ENCODE peak calls at places on chromosomes 11 and 22, in nine cellular contexts. One of them, this sample, is unnamed.

GRCh38 chr22:39183991-39184585 is 31.6 kb upstream of the CBX7 start:
- DNase-seq in spleen: peak
- DNase-seq in heart left ventricle: no peak
- DNase-seq in left lung: no peak
- DNase-seq in lower lobe of right lung: peak
- DNase-seq in endothelial cell of umbilical vein: peak
- DNase-seq in GM12865: no peak
- DNase-seq in GM06990: no peak
- DNase-seq in progenitor cell of endocrine pancreas: no peak
- DNase-seq in this sample: no peak

GRCh38 chr11:29321293-29322132 is 695.3 kb downstream of the KCNA4 start:
- DNase-seq in spleen: no peak
- DNase-seq in heart left ventricle: no peak
- DNase-seq in left lung: no peak
- DNase-seq in lower lobe of right lung: no peak
- DNase-seq in endothelial cell of umbilical vein: no peak
- DNase-seq in GM12865: no peak
- DNase-seq in GM06990: no peak
- DNase-seq in progenitor cell of endocrine pancreas: no peak
- DNase-seq in this sample: no peak

GRCh38 chr11:74185695-74186094 is 14.6 kb downstream of the PPME1 start:
- DNase-seq in spleen: no peak
- DNase-seq in heart left ventricle: no peak
- DNase-seq in left lung: no peak
- DNase-seq in lower lobe of right lung: no peak
- DNase-seq in endothelial cell of umbilical vein: no peak
- DNase-seq in GM12865: no peak
- DNase-seq in GM06990: no peak
- DNase-seq in progenitor cell of endocrine pancreas: no peak
- DNase-seq in this sample: no peak

GRCh38 chr11:35647535-35648092 is 15.0 kb upstream of the TRIM44 start:
- DNase-seq in spleen: no peak
- DNase-seq in heart left ventricle: no peak
- DNase-seq in left lung: no peak
- DNase-seq in lower lobe of right lung: no peak
- DNase-seq in endothelial cell of umbilical vein: no peak
- DNase-seq in GM12865: no peak
- DNase-seq in GM06990: no peak
- DNase-seq in progenitor cell of endocrine pancreas: no peak
- DNase-seq in this sample: no peak

GRCh38 chr22:36911887-36912661 is 1.4 kb upstream of the CSF2RB start:
- DNase-seq in spleen: no peak
- DNase-seq in heart left ventricle: no peak
- DNase-seq in left lung: no peak
- DNase-seq in lower lobe of right lung: no peak
- DNase-seq in endothelial cell of umbilical vein: peak
- DNase-seq in GM12865: no peak
- DNase-seq in GM06990: no peak
- DNase-seq in progenitor cell of endocrine pancreas: no peak
- DNase-seq in this sample: no peak

GRCh38 chr11:54603898-54604297 is at the start of gene OR4C46:
- DNase-seq in spleen: no peak
- DNase-seq in heart left ventricle: no peak
- DNase-seq in left lung: no peak
- DNase-seq in lower lobe of right lung: no peak
- DNase-seq in endothelial cell of umbilical vein: no peak
- DNase-seq in GM12865: no peak
- DNase-seq in GM06990: no peak
- DNase-seq in progenitor cell of endocrine pancreas: no peak
- DNase-seq in this sample: no peak

GRCh38 chr22:26410398-26410797 is 18.7 kb upstream of the ASPHD2 start:
- DNase-seq in spleen: no peak
- DNase-seq in heart left ventricle: no peak
- DNase-seq in left lung: no peak
- DNase-seq in lower lobe of right lung: no peak
- DNase-seq in endothelial cell of umbilical vein: no peak
- DNase-seq in GM12865: no peak
- DNase-seq in GM06990: no peak
- DNase-seq in progenitor cell of endocrine pancreas: no peak
- DNase-seq in this sample: no peak

GRCh38 chr22:29727248-29727551 is 7.4 kb downstream of the CABP7 start:
- DNase-seq in spleen: no peak
- DNase-seq in heart left ventricle: no peak
- DNase-seq in left lung: no peak
- DNase-seq in lower lobe of right lung: peak
- DNase-seq in endothelial cell of umbilical vein: peak
- DNase-seq in GM12865: peak
- DNase-seq in GM06990: no peak
- DNase-seq in progenitor cell of endocrine pancreas: no peak
- DNase-seq in this sample: no peak

GRCh38 chr11:35539781-35540281 is 14.4 kb upstream of the PAMR1 start:
- DNase-seq in spleen: no peak
- DNase-seq in heart left ventricle: peak
- DNase-seq in left lung: peak
- DNase-seq in lower lobe of right lung: no peak
- DNase-seq in endothelial cell of umbilical vein: no peak
- DNase-seq in GM12865: no peak
- DNase-seq in GM06990: no peak
- DNase-seq in progenitor cell of endocrine pancreas: no peak
- DNase-seq in this sample: no peak

GRCh38 chr22:39134366-39135091 is 18.0 kb downstream of the CBX7 start:
- DNase-seq in spleen: peak
- DNase-seq in heart left ventricle: no peak
- DNase-seq in left lung: peak
- DNase-seq in lower lobe of right lung: no peak
- DNase-seq in endothelial cell of umbilical vein: no peak
- DNase-seq in GM12865: no peak
- DNase-seq in GM06990: no peak
- DNase-seq in progenitor cell of endocrine pancreas: no peak
- DNase-seq in this sample: no peak

GRCh38 chr11:107824668-107825369 is 33.8 kb downstream of the SLC35F2 start:
- DNase-seq in spleen: no peak
- DNase-seq in heart left ventricle: no peak
- DNase-seq in left lung: no peak
- DNase-seq in lower lobe of right lung: no peak
- DNase-seq in endothelial cell of umbilical vein: no peak
- DNase-seq in GM12865: no peak
- DNase-seq in GM06990: no peak
- DNase-seq in progenitor cell of endocrine pancreas: no peak
- DNase-seq in this sample: no peak

GRCh38 chr22:49271831-49272230 is 555.8 kb downstream of the BRD1 start:
- DNase-seq in spleen: peak
- DNase-seq in heart left ventricle: no peak
- DNase-seq in left lung: peak
- DNase-seq in lower lobe of right lung: no peak
- DNase-seq in endothelial cell of umbilical vein: no peak
- DNase-seq in GM12865: no peak
- DNase-seq in GM06990: no peak
- DNase-seq in progenitor cell of endocrine pancreas: no peak
- DNase-seq in this sample: peak

GRCh38 chr11:13135385-13136271 is 126.5 kb downstream of the RASSF10 start:
- DNase-seq in spleen: no peak
- DNase-seq in heart left ventricle: no peak
- DNase-seq in left lung: no peak
- DNase-seq in lower lobe of right lung: no peak
- DNase-seq in endothelial cell of umbilical vein: peak
- DNase-seq in GM12865: no peak
- DNase-seq in GM06990: no peak
- DNase-seq in progenitor cell of endocrine pancreas: no peak
- DNase-seq in this sample: no peak

GRCh38 chr11:125583496-125583895 is 9.2 kb upstream of the STT3A start:
- DNase-seq in spleen: no peak
- DNase-seq in heart left ventricle: no peak
- DNase-seq in left lung: no peak
- DNase-seq in lower lobe of right lung: no peak
- DNase-seq in endothelial cell of umbilical vein: no peak
- DNase-seq in GM12865: no peak
- DNase-seq in GM06990: no peak
- DNase-seq in progenitor cell of endocrine pancreas: no peak
- DNase-seq in this sample: no peak

GRCh38 chr11:67027483-67027930 is 4.6 kb downstream of the SYT12 start:
- DNase-seq in spleen: no peak
- DNase-seq in heart left ventricle: no peak
- DNase-seq in left lung: no peak
- DNase-seq in lower lobe of right lung: no peak
- DNase-seq in endothelial cell of umbilical vein: no peak
- DNase-seq in GM12865: peak
- DNase-seq in GM06990: peak
- DNase-seq in progenitor cell of endocrine pancreas: no peak
- DNase-seq in this sample: no peak

DNA sequence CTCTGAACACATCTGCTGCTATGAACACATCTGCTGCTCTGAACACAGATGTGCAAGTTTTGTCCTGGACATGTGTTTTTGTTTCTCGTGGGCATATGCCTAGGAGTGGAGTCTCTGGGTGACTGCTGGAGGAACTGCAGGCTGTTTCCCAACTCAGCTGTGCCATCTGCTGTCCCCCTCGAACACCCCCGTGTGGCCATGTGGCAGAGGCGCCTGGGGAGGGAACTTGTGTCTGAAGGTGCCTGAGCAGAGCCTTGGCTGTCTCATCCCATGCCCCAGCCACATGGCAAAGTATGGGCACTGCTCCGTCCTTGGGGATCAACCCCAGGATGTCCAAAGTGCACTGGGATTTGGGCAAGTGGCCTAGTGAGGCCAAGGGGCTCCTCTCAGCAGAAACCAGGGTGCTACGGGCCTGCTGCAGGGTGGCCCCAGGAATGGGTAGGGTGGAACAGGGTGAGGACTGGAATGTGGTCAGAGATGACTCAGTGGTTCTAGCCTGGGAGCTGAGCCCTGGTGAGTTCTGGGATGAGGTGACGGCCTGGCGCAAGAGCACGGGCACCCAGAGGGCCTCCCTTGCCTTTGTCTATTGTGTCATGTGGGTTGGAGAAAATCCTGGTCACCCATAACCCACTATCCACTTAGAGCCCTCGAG is 14.7 kb downstream of the GATD1 start:
- DNase-seq in spleen: peak
- DNase-seq in heart left ventricle: no peak
- DNase-seq in left lung: no peak
- DNase-seq in lower lobe of right lung: peak
- DNase-seq in endothelial cell of umbilical vein: no peak
- DNase-seq in GM12865: no peak
- DNase-seq in GM06990: no peak
- DNase-seq in progenitor cell of endocrine pancreas: no peak
- DNase-seq in this sample: no peak
- TF ChIP-seq CTCF in spleen: peak
- TF ChIP-seq CTCF in heart left ventricle: no peak
- TF ChIP-seq CTCF in left lung: peak
- TF ChIP-seq CTCF in lower lobe of right lung: no peak
- TF ChIP-seq CTCF in endothelial cell of umbilical vein: no peak
- TF ChIP-seq CTCF in GM12865: peak
- TF ChIP-seq CTCF in GM06990: peak
- TF ChIP-seq CTCF in progenitor cell of endocrine pancreas: no peak
- TF ChIP-seq CTCF in this sample: peak

GRCh38 chr11:93196816-93197382 is 892 bp downstream of the SLC36A4 start:
- DNase-seq in spleen: no peak
- DNase-seq in heart left ventricle: no peak
- DNase-seq in left lung: no peak
- DNase-seq in lower lobe of right lung: no peak
- DNase-seq in endothelial cell of umbilical vein: no peak
- DNase-seq in GM12865: peak
- DNase-seq in GM06990: no peak
- DNase-seq in progenitor cell of endocrine pancreas: no peak
- DNase-seq in this sample: no peak
- TF ChIP-seq CTCF in spleen: peak
- TF ChIP-seq CTCF in heart left ventricle: peak
- TF ChIP-seq CTCF in left lung: peak
- TF ChIP-seq CTCF in lower lobe of right lung: peak
- TF ChIP-seq CTCF in endothelial cell of umbilical vein: peak
- TF ChIP-seq CTCF in GM12865: peak
- TF ChIP-seq CTCF in GM06990: peak
- TF ChIP-seq CTCF in progenitor cell of endocrine pancreas: peak
- TF ChIP-seq CTCF in this sample: peak

GRCh38 chr11:118430956-118431355 is 5.3 kb upstream of the KMT2A start:
- DNase-seq in spleen: no peak
- DNase-seq in heart left ventricle: no peak
- DNase-seq in left lung: no peak
- DNase-seq in lower lobe of right lung: no peak
- DNase-seq in endothelial cell of umbilical vein: no peak
- DNase-seq in GM12865: no peak
- DNase-seq in GM06990: no peak
- DNase-seq in progenitor cell of endocrine pancreas: no peak
- DNase-seq in this sample: no peak
- TF ChIP-seq CTCF in spleen: no peak
- TF ChIP-seq CTCF in heart left ventricle: no peak
- TF ChIP-seq CTCF in left lung: no peak
- TF ChIP-seq CTCF in lower lobe of right lung: no peak
- TF ChIP-seq CTCF in endothelial cell of umbilical vein: no peak
- TF ChIP-seq CTCF in GM12865: no peak
- TF ChIP-seq CTCF in GM06990: peak
- TF ChIP-seq CTCF in progenitor cell of endocrine pancreas: peak
- TF ChIP-seq CTCF in this sample: peak

GRCh38 chr11:17845431-17845881 is 110.9 kb downstream of the KCNC1 start:
- DNase-seq in spleen: no peak
- DNase-seq in heart left ventricle: no peak
- DNase-seq in left lung: no peak
- DNase-seq in lower lobe of right lung: no peak
- DNase-seq in endothelial cell of umbilical vein: no peak
- DNase-seq in GM12865: no peak
- DNase-seq in GM06990: no peak
- DNase-seq in progenitor cell of endocrine pancreas: no peak
- DNase-seq in this sample: no peak

GRCh38 chr11:17851697-17852096 is 117.1 kb downstream of the KCNC1 start:
- DNase-seq in spleen: no peak
- DNase-seq in heart left ventricle: no peak
- DNase-seq in left lung: no peak
- DNase-seq in lower lobe of right lung: no peak
- DNase-seq in endothelial cell of umbilical vein: no peak
- DNase-seq in GM12865: no peak
- DNase-seq in GM06990: no peak
- DNase-seq in progenitor cell of endocrine pancreas: no peak
- DNase-seq in this sample: no peak

GRCh38 chr11:17848709-17849108 is 114.1 kb downstream of the KCNC1 start:
- DNase-seq in spleen: no peak
- DNase-seq in heart left ventricle: no peak
- DNase-seq in left lung: no peak
- DNase-seq in lower lobe of right lung: no peak
- DNase-seq in endothelial cell of umbilical vein: no peak
- DNase-seq in GM12865: no peak
- DNase-seq in GM06990: no peak
- DNase-seq in progenitor cell of endocrine pancreas: no peak
- DNase-seq in this sample: no peak

GRCh38 chr11:17852246-17852645 is 117.7 kb downstream of the KCNC1 start:
- DNase-seq in spleen: no peak
- DNase-seq in heart left ventricle: no peak
- DNase-seq in left lung: no peak
- DNase-seq in lower lobe of right lung: no peak
- DNase-seq in endothelial cell of umbilical vein: no peak
- DNase-seq in GM12865: no peak
- DNase-seq in GM06990: no peak
- DNase-seq in progenitor cell of endocrine pancreas: no peak
- DNase-seq in this sample: no peak

GRCh38 chr11:17846852-17847453 is 112.4 kb downstream of the KCNC1 start:
- DNase-seq in spleen: no peak
- DNase-seq in heart left ventricle: no peak
- DNase-seq in left lung: no peak
- DNase-seq in lower lobe of right lung: no peak
- DNase-seq in endothelial cell of umbilical vein: no peak
- DNase-seq in GM12865: peak
- DNase-seq in GM06990: no peak
- DNase-seq in progenitor cell of endocrine pancreas: no peak
- DNase-seq in this sample: no peak
- TF ChIP-seq CTCF in spleen: no peak
- TF ChIP-seq CTCF in heart left ventricle: no peak
- TF ChIP-seq CTCF in left lung: no peak
- TF ChIP-seq CTCF in lower lobe of right lung: no peak
- TF ChIP-seq CTCF in endothelial cell of umbilical vein: peak
- TF ChIP-seq CTCF in GM12865: no peak
- TF ChIP-seq CTCF in GM06990: no peak
- TF ChIP-seq CTCF in progenitor cell of endocrine pancreas: peak
- TF ChIP-seq CTCF in this sample: peak

GRCh38 chr11:132278801-132279574 is 908.6 kb downstream of the NTM start:
- DNase-seq in spleen: no peak
- DNase-seq in heart left ventricle: no peak
- DNase-seq in left lung: no peak
- DNase-seq in lower lobe of right lung: no peak
- DNase-seq in endothelial cell of umbilical vein: peak
- DNase-seq in GM12865: peak
- DNase-seq in GM06990: no peak
- DNase-seq in progenitor cell of endocrine pancreas: no peak
- DNase-seq in this sample: no peak
- TF ChIP-seq CTCF in spleen: peak
- TF ChIP-seq CTCF in heart left ventricle: no peak
- TF ChIP-seq CTCF in left lung: no peak
- TF ChIP-seq CTCF in lower lobe of right lung: peak
- TF ChIP-seq CTCF in endothelial cell of umbilical vein: no peak
- TF ChIP-seq CTCF in GM12865: peak
- TF ChIP-seq CTCF in GM06990: peak
- TF ChIP-seq CTCF in progenitor cell of endocrine pancreas: peak
- TF ChIP-seq CTCF in this sample: peak

This sample was measured in type B pancreatic cell.